ENCODE peak calls at places on chromosomes 16 and 17, in six cellular contexts. G is HepG2, U is uterus, V is stomach, O is body of pancreas, K is sigmoid colon. M is an unnamed sample. For H3K4me1 and H3K9me3, the result is how much of the 10 kb centered on the place peaks cover.

GRCh38 chr16:12618515-12618914 is 185.2 kb downstream of the CPPED1 start:
- DNase-seq in V (no peak), O (no peak), K (no peak), G (no peak), U (no peak), M (peak)

GRCh38 chr16:8736123-8736680 is 61.2 kb downstream of the TMEM186 start:
- DNase-seq in O (peak), U (no peak), K (peak), V (no peak), G (no peak), M (no peak)

GRCh38 chr17:2405247-2405926 is 4.5 kb upstream of the MNT start:
- DNase-seq in K (peak), O (no peak), U (no peak), V (peak), G (no peak), M (no peak)

GRCh38 chr17:79974786-79975497 is 60.7 kb downstream of the TBC1D16 start:
- DNase-seq in U (no peak), V (peak), G (no peak), O (peak), K (peak), M (no peak)

GRCh38 chr17:46974086-46974485 is 5.0 kb downstream of the RPRML start:
- DNase-seq in V (no peak), O (no peak), G (no peak), U (no peak), K (no peak), M (no peak)

GRCh38 chr16:15422222-15422621 is 12.2 kb upstream of the BMERB1 start:
- DNase-seq in K (no peak), V (peak), G (no peak), O (peak), U (no peak), M (no peak)

GRCh38 chr17:58270476-58271290 is 10.1 kb downstream of the MPO start:
- DNase-seq in K (no peak), G (no peak), O (no peak), U (no peak), V (peak), M (no peak)

GRCh38 chr16:24070851-24071250 is 185.3 kb upstream of the CACNG3 start:
- DNase-seq in V (no peak), U (no peak), K (no peak), O (peak), G (peak), M (no peak)

GRCh38 chr16:57757326-57757786 is 21.8 kb downstream of the KATNB1 start:
- DNase-seq in O (peak), G (peak), K (peak), V (peak), U (peak), M (peak)

GRCh38 chr17:81481011-81481799 is 31.4 kb downstream of the ACTG1 start:
- DNase-seq in O (peak), K (peak), U (peak), V (peak), G (no peak), M (peak)

GRCh38 chr16:78770353-78771091 is 671.1 kb downstream of the WWOX start:
- DNase-seq in U (peak), V (peak), G (peak), O (peak), K (peak), M (peak)

GRCh38 chr16:83176802-83177201 is 550.0 kb downstream of the CDH13 start:
- DNase-seq in V (no peak), G (no peak), O (no peak), U (no peak), K (no peak), M (no peak)

GRCh38 chr17:60164164-60164563 is 14.4 kb downstream of the CA4 start:
- DNase-seq in O (no peak), G (no peak), U (no peak), V (no peak), K (no peak), M (no peak)

GRCh38 chr16:80627108-80627507 is 86.3 kb downstream of the DYNLRB2 start:
- DNase-seq in O (no peak), G (no peak), U (no peak), K (no peak), V (no peak), M (no peak)

GRCh38 chr17:82216301-82217119 is 3.9 kb upstream of the CCDC57 start:
- DNase-seq in K (peak), U (no peak), O (peak), G (peak), V (peak), M (peak)

DNA sequence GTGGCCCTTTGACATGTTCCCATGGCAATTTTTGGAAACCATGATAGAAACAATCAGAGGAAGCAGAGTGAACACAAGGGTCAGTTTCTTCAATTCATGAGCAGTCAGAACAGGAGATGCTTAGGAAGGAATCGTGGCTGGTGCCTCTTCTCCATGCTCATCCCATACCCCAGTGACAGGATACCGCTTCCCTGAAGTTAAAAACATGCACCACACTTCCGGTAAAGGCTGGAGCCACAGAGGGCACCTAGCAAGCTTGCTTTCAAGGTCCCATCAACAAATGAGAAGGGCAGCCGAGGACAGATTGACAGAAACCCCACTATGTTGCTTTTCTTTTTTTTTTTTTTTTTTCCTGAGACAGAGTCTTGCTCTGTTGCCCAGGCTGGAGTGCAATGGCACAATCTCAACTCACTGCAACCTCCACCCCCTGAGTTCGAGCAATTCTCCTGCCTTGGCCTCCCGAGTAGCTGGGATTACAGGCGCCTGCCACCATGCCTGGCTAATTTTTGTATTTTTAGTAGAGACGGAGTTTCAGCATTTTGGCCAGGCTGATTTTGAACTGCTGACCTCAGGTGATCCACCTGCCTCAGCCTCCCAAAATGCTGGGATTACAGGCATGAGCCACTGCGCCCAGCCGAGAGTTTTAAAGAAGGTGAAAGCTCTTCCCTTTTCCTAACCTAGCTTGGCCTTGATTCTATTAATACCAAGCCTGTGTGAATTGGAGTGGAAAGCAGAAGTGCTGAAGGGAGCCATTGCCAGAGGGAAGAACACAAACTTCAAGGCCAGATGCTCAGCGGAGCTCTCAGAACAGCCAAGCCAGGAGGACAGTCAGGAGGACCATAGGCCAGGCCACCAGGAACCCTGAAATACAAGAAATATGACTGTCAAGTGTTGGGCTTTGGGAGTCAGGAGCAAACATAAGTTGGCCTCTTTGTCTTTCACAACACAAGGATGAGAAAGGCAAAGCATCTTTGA is 16.6 kb downstream of the GP2 start:
- DNase-seq in O (peak), G (no peak), U (no peak), K (no peak), V (no peak), M (no peak)
- TF ChIP-seq POLR2A in O (no peak), G (no peak), U (no peak), K (no peak), V (no peak), M (no peak)

GRCh38 chr17:8941980-8942617 is 23.4 kb downstream of the PIK3R5 start:
- DNase-seq in U (no peak), K (no peak), G (no peak), V (no peak), O (no peak), M (no peak)

GRCh38 chr17:8944748-8945147 is 20.8 kb downstream of the PIK3R5 start:
- DNase-seq in U (no peak), V (no peak), G (no peak), O (no peak), K (no peak), M (no peak)

GRCh38 chr17:8946476-8946875 is 19.0 kb downstream of the PIK3R5 start:
- DNase-seq in U (no peak), K (no peak), O (no peak), G (no peak), V (no peak), M (no peak)

GRCh38 chr17:8946071-8946470 is 19.4 kb downstream of the PIK3R5 start:
- DNase-seq in K (no peak), U (no peak), O (no peak), G (no peak), V (no peak), M (no peak)

GRCh38 chr17:8944083-8944482 is 21.4 kb downstream of the PIK3R5 start:
- DNase-seq in K (no peak), O (no peak), U (no peak), V (no peak), G (no peak), M (no peak)
- H3K4me1 ChIP-seq in K (under half), O (under half), U (under half), V (under half), G (under half), M (under half)

GRCh38 chr16:49833796-49834195 is 22.1 kb downstream of the ZNF423 start:
- DNase-seq in O (no peak), U (no peak), K (peak), V (no peak), G (no peak), M (no peak)
- H3K9me3 ChIP-seq in O (under half), U (under half), K (under half), V (under half), G (under half), M (under half)

GRCh38 chr16:87851141-87851587 is 18.1 kb downstream of the SLC7A5 start:
- DNase-seq in K (no peak), U (no peak), G (no peak), V (no peak), O (no peak), M (no peak)

GRCh38 chr16:87854907-87855683 is 14.2 kb downstream of the SLC7A5 start:
- DNase-seq in K (no peak), O (no peak), V (no peak), U (no peak), G (no peak), M (no peak)

GRCh38 chr16:87851601-87852000 is 17.7 kb downstream of the SLC7A5 start:
- DNase-seq in V (no peak), O (no peak), K (no peak), G (no peak), U (no peak), M (no peak)

GRCh38 chr16:87854053-87854906 is 15.0 kb downstream of the SLC7A5 start:
- DNase-seq in K (no peak), O (no peak), V (no peak), G (peak), U (no peak), M (no peak)

DNA sequence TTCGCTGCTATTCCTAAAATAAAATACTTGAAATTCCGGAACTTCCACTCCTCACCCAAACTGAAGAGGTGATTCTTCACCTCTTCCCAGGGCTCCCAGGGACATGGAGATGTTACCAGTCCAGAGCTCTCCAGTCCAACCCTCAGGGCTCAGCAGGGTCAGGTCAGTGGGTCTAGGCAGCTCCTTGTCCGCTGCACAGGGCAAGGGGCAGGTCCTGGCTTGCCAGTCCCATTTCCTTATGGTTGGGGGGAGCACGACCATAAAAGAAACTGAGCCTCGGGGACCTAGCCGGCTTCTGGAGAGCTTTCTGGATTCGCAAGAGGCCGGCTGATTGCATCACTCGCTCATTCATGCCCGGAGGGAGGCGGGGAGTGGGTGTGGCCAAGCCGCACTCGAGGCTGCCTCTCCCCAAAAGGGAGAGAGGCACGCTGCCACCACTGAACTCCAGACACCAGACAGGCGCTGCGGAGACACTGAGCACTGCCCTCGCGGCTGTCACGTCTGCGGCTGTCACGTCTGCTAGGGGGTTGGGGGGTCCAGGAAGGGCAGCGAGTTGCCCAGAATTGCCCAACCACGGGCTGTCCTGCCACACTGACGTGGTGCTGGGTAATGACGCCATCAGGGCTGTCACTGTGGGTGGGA is 15.8 kb downstream of the SLC7A5 start:
- DNase-seq in K (peak), G (peak), U (peak), V (peak), O (peak), M (peak)
- TF ChIP-seq POLR2A in K (peak), G (peak), U (peak), V (no peak), O (peak), M (no peak)

GRCh38 chr16:89798126-89798525 is 18.3 kb downstream of the FANCA start:
- DNase-seq in U (no peak), G (no peak), K (no peak), V (no peak), O (no peak), M (no peak)

GRCh38 chr16:89796104-89796503 is 20.3 kb downstream of the FANCA start:
- DNase-seq in O (no peak), U (no peak), G (no peak), V (no peak), K (no peak), M (no peak)

GRCh38 chr16:89798832-89799370 is 17.5 kb downstream of the FANCA start:
- DNase-seq in G (no peak), U (peak), O (no peak), K (no peak), V (no peak), M (no peak)

GRCh38 chr16:89805136-89805905 is 11.1 kb downstream of the FANCA start:
- DNase-seq in V (no peak), U (no peak), G (no peak), O (no peak), K (no peak), M (no peak)

DNA sequence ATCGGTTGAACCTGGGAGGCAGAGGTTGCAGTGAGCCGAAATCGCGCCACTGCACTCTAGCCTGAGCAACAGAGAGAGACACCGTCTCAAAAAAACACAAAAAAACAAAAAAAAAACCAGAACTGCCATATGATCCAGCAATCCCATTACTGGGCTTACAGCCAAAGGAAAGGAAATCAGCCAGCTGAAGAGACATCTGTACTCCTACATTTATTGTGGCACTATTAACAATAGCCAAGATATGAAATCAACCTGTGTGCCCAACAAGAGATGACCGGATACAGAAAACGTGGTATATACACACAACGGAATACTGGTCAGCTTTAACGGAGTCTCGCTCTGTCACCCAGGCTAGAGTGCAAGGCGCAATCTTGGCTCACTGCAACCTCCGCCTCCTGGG is 14.6 kb downstream of the FANCA start:
- DNase-seq in V (no peak), U (no peak), O (no peak), K (no peak), G (no peak), M (no peak)
- H3K4me1 ChIP-seq in V (under half), U (under half), O (under half), K (under half), G (under half), M (under half)

GRCh38 chr17:11245792-11246191 is 4.8 kb downstream of the SHISA6 start:
- DNase-seq in O (no peak), K (no peak), G (no peak), V (no peak), U (no peak), M (no peak)
- H3K9me3 ChIP-seq in O (under half), K (under half), G (under half), V (under half), U (under half), M (under half)

GRCh38 chr16:62642677-62643076 is 606.4 kb upstream of the CDH8 start:
- DNase-seq in O (no peak), G (no peak), K (no peak), U (no peak), V (no peak), M (no peak)
- TF ChIP-seq POLR2A in O (no peak), G (no peak), K (no peak), U (no peak), V (no peak), M (no peak)

GRCh38 chr16:77298638-77299360 is 99.6 kb downstream of the SYCE1L start:
- DNase-seq in K (no peak), G (no peak), O (no peak), U (peak), V (no peak), M (peak)
- H3K4me1 ChIP-seq in K (under half), G (under half), O (under half), U (under half), V (under half), M (under half)

GRCh38 chr17:3556905-3557767 is 476 bp downstream of the TRPV3 start:
- DNase-seq in G (no peak), O (no peak), K (no peak), U (no peak), V (no peak), M (no peak)

GRCh38 chr17:3558603-3559269 is 1.1 kb upstream of the TRPV3 start:
- DNase-seq in K (no peak), O (peak), G (no peak), U (no peak), V (peak), M (no peak)

GRCh38 chr17:3557768-3558583 is at the start of gene TRPV3:
- DNase-seq in O (peak), G (no peak), K (no peak), U (no peak), V (peak), M (no peak)

GRCh38 chr17:3556239-3556904 is 1.2 kb downstream of the TRPV3 start:
- DNase-seq in O (no peak), G (no peak), U (no peak), V (no peak), K (no peak), M (no peak)

DNA sequence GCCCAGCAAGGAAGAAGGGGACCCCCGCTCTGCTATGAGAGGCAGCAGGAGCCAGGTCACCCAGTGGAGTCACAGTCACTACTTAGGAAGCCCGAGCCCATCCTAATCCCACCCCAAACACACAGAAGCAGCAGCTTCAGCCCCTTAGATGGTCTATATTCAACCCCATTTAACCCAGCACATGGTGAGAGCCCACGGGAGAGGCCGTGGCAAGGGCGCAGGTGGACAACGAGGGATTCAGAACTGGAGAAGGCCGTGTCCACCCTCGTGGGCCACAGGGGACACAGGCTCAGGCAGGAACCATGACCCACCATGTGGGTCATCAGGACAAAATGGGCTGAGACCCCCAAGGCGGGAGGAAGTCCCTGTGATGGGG is 1.6 kb upstream of the TRPV3 start:
- DNase-seq in O (no peak), K (no peak), G (no peak), V (no peak), U (no peak), M (no peak)
- H3K9me3 ChIP-seq in O (under half), K (under half), G (under half), V (under half), U (under half), M (under half)

GRCh38 chr16:28837672-28838557 is 8.2 kb downstream of the TUFM start:
- DNase-seq in K (no peak), U (no peak), G (no peak), O (no peak), V (no peak), M (no peak)
- TF ChIP-seq POLR2A in K (no peak), U (no peak), G (no peak), O (no peak), V (no peak), M (no peak)